ENCODE peak calls at places on chromosome 10, in six cellular contexts. Z, F, A, S, T and P are unnamed samples.

GRCh38 chr10:63206576-63206975 is 73.4 kb downstream of the NRBF2 start:
- DNase-seq in F (no peak), A (no peak), T (no peak), S (no peak), Z (peak; percentile 20), P (no peak)

GRCh38 chr10:71223365-71224058 is 11.1 kb downstream of the UNC5B start:
- DNase-seq in T (no peak), A (no peak), F (no peak), Z (no peak), S (no peak), P (no peak)

GRCh38 chr10:86251426-86251825 is 115.2 kb downstream of the GRID1 start:
- DNase-seq in T (no peak), S (no peak), F (no peak), A (no peak), Z (no peak), P (no peak)

GRCh38 chr10:62268027-62268398 is 631 bp downstream of the RTKN2 start:
- DNase-seq in A (no peak), S (no peak), Z (no peak), F (no peak), T (no peak), P (no peak)

GRCh38 chr10:129532838-129533237 is 65.8 kb downstream of the MGMT start:
- DNase-seq in A (no peak), F (no peak), S (no peak), Z (no peak), T (no peak), P (no peak)

GRCh38 chr10:43045246-43045621 is 31.6 kb upstream of the RET start:
- DNase-seq in F (no peak), A (no peak), Z (no peak), T (no peak), S (no peak), P (no peak)

GRCh38 chr10:91049961-91050360 is 129.1 kb upstream of the ANKRD1 start:
- DNase-seq in S (no peak), F (no peak), A (no peak), Z (no peak), T (no peak), P (no peak)

GRCh38 chr10:63603709-63604445 is 82.7 kb downstream of the REEP3 start:
- DNase-seq in T (no peak), A (no peak), S (peak; percentile 83), F (no peak), Z (peak; percentile 94), P (no peak)

GRCh38 chr10:124003481-124004371 is 89.7 kb downstream of the CHST15 start:
- DNase-seq in S (no peak), F (no peak), Z (no peak), A (no peak), T (no peak), P (no peak)

GRCh38 chr10:118734477-118734876 is 20.3 kb downstream of the CACUL1 start:
- DNase-seq in T (no peak), A (no peak), S (no peak), F (no peak), Z (no peak), P (peak; percentile 21)

GRCh38 chr10:62779487-62780248 is 24.9 kb upstream of the ADO start:
- DNase-seq in S (peak; percentile 8), T (no peak), A (no peak), Z (peak; percentile 4), F (no peak), P (no peak)

DNA sequence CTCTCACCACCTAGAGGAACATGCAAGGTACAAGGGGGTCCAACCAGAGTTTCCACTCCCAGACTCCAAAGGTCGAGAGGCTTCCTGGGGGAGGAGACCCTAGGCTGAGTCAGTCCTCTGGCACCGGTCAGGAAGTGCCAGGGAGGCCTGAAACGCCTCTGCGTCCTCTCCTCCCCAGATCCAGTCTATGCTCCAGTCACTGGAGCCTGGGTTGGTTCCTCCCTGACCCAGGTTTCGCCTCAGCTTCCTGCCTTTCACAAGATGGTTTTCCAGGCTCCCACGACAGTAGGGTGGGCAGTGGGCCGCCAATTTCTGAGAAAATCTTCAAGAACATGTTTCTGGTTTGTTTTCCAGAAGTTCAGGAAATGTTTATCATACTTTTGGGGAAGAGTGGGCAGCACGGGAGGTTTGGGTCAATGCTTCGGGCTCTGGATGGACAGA is 30.0 kb downstream of the DUSP5 start:
- DNase-seq in A (no peak), Z (no peak), T (no peak), F (no peak), S (peak; percentile 30), P (no peak)
- H3K4ac ChIP-seq in A (no peak overlapping the region), Z (peak overlapping the region; percentile 82), T (no peak overlapping the region), F (no peak overlapping the region), S (no peak overlapping the region), P (no peak overlapping the region)

GRCh38 chr10:79079074-79079397 is 10.3 kb downstream of the ZMIZ1 start:
- DNase-seq in Z (no peak), T (no peak), S (peak; percentile 51), F (no peak), A (no peak), P (no peak)
- H3K79me1 ChIP-seq in Z (peaks cover 92% of the 10 kb centered on the region), T (peaks cover 54% of the 10 kb centered on the region), S (no peaks in the 10 kb centered on the region), F (no peaks in the 10 kb centered on the region), A (peaks cover 41% of the 10 kb centered on the region), P (peaks cover 30% of the 10 kb centered on the region)

GRCh38 chr10:2122431-2123124 is 385.3 kb upstream of the ADARB2 start:
- DNase-seq in S (no peak), A (no peak), Z (no peak), F (no peak), T (no peak), P (no peak)
- H2AFZ ChIP-seq in S (no peak overlapping the region), A (no peak overlapping the region), Z (no peak overlapping the region), F (no peak overlapping the region), T (no peak overlapping the region), P (no peak overlapping the region)

GRCh38 chr10:132970641-132971438 is 28.5 kb upstream of the CFAP46 start:
- DNase-seq in T (no peak), F (no peak), Z (no peak), A (no peak), S (no peak), P (no peak)
- H3K4ac ChIP-seq in T (no peak overlapping the region), F (no peak overlapping the region), Z (no peak overlapping the region), A (peak overlapping the region; percentile 57), S (no peak overlapping the region), P (no peak overlapping the region)

DNA sequence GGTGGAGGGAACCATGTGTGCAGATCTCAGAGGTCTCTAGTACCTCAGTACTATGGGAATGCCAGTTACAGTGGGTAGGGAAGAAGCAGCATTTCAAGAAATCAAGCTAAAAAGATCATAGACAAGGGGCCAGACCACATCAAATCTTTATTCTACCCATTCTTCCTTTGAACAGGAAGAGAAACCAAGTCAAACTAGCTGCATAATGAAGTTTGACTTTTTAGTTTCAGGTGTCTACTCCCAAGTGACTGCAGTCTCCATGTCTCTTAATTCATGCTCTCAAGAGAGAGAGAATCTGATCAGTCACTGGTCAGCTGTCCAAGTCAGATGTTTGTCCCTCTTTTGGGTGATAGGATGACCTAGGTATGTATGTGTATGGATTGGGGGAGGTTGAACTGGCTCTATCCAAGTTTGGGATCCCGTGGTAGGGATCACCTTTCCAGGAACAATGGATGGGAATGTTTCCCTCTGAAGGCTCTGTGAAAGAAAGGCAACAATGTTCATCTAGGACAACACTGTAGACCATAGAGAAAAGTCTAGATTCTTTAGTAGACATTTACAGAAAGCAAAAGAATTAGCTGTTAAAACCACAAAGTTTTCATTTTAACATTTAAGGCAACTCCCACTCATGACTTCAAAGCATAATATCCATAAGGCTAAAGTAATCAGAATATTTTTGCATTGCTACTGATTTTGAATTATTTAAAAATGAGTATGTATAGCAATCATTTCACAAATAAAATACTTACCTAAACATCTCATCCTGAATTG is 30.1 kb upstream of the PRTFDC1 start:
- DNase-seq in Z (no peak), T (no peak), A (no peak), F (no peak), S (no peak), P (no peak)
- H3K79me1 ChIP-seq in Z (no peaks in the 10 kb centered on the region), T (no peaks in the 10 kb centered on the region), A (no peaks in the 10 kb centered on the region), F (no peaks in the 10 kb centered on the region), S (no peaks in the 10 kb centered on the region), P (no peaks in the 10 kb centered on the region)

DNA sequence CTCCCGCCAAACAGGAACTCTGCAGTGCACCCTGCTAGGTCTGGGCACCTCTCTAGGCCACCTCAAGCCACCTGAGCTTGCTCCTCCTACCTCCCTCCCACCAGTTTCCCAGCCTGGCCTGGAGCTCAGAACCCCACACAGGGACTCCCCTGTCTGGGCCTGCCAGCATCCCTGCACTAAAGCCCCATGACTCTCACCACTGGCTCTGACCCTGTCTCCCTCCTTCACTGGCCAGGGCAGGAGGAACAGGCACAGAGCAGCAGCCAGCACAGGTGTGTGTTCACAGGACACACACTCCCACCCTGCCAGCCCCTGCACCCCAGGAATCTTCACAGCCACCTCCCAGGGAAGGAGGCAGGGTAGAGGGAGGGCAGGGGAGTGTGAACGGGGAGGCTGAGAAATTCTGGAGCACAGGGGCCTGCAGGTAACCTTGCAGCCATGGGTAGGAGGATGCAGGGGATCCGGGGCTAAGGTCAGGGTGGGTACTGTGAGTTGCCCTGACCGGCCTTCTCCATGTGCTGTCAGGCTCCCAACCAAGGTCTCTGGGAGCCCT is 13.9 kb upstream of the ANTXRL start:
- DNase-seq in S (no peak), Z (no peak), F (peak; percentile 17), A (no peak), T (no peak), P (no peak)
- H2AFZ ChIP-seq in S (no peak overlapping the region), Z (no peak overlapping the region), F (no peak overlapping the region), A (no peak overlapping the region), T (no peak overlapping the region), P (no peak overlapping the region)

GRCh38 chr10:87641065-87641464 is 18.6 kb upstream of the PAPSS2 start:
- DNase-seq in F (no peak), T (no peak), A (no peak), S (no peak), Z (no peak), P (no peak)
- H3K4ac ChIP-seq in F (no peak overlapping the region), T (no peak overlapping the region), A (no peak overlapping the region), S (no peak overlapping the region), Z (no peak overlapping the region), P (no peak overlapping the region)